ENCODE peak calls at places on chromosomes 16 and 17, in nine cellular contexts. B, G, H, P, I, J, W, X and V are unnamed samples.

GRCh38 chr16:85615014-85615851 is 2.1 kb downstream of the GSE1 start:
- DNase-seq in P (no peak), J (no peak), B (peak; percentile 13), I (peak; percentile 9), G (no peak), X (peak; percentile 72), H (no peak), W (no peak), V (no peak)

GRCh38 chr16:82011199-82011641 is at the start of gene SDR42E1:
- DNase-seq in W (no peak), B (no peak), X (peak; percentile 13), G (peak; percentile 79), H (no peak), P (no peak), J (no peak), I (peak; percentile 54), V (no peak)

GRCh38 chr17:16073845-16074244 is 74.2 kb downstream of the TTC19 start:
- DNase-seq in B (no peak), J (no peak), X (no peak), W (no peak), P (no peak), G (no peak), I (no peak), H (no peak), V (no peak)

GRCh38 chr16:24978370-24978914 is 36.7 kb downstream of the ARHGAP17 start:
- DNase-seq in P (no peak), G (no peak), B (no peak), H (no peak), I (peak; percentile 40), J (no peak), W (no peak), X (no peak), V (no peak)

GRCh38 chr16:3101018-3101840 is 2.1 kb upstream of the ZSCAN10 start:
- DNase-seq in J (peak; percentile 50), X (peak; percentile 90), B (no peak), G (peak; percentile 76), H (peak; percentile 52), I (peak; percentile 33), W (no peak), P (peak; percentile 9), V (peak; percentile 33)

GRCh38 chr16:31113420-31114124 is 3.9 kb upstream of the KAT8 start:
- DNase-seq in J (no peak), B (peak; percentile 71), W (no peak), X (no peak), P (no peak), I (no peak), H (peak; percentile 28), G (no peak), V (peak; percentile 13)

GRCh38 chr16:10565167-10565566 is 15.2 kb downstream of the EMP2 start:
- DNase-seq in X (no peak), B (no peak), H (peak; percentile 59), I (no peak), G (no peak), J (no peak), W (no peak), P (no peak), V (peak; percentile 11)

GRCh38 chr16:80725566-80726162 is 78.7 kb downstream of the CDYL2 start:
- DNase-seq in P (no peak), W (no peak), X (no peak), G (no peak), H (no peak), J (no peak), I (no peak), B (no peak), V (no peak)

GRCh38 chr17:337022-337420 is 15.6 kb downstream of the RPH3AL start:
- DNase-seq in G (no peak), X (no peak), J (no peak), B (no peak), P (no peak), W (no peak), H (no peak), I (no peak), V (no peak)

GRCh38 chr17:17341452-17341851 is 38.3 kb downstream of the NT5M start:
- DNase-seq in B (no peak), G (no peak), J (no peak), I (no peak), H (no peak), W (peak; percentile 49), X (no peak), P (no peak), V (no peak)

GRCh38 chr16:25656639-25657038 is 35.1 kb upstream of the HS3ST4 start:
- DNase-seq in X (no peak), B (no peak), I (no peak), H (no peak), G (no peak), J (no peak), P (no peak), W (no peak), V (no peak)

GRCh38 chr17:39635614-39636176 is 1.2 kb upstream of the STARD3 start:
- DNase-seq in J (no peak), B (no peak), I (no peak), H (no peak), X (no peak), W (no peak), P (no peak), G (no peak), V (no peak)

GRCh38 chr17:19769946-19770652 is 22.0 kb upstream of the ALDH3A1 start:
- DNase-seq in G (no peak), B (no peak), X (no peak), I (no peak), W (no peak), J (peak; percentile 79), H (peak; percentile 65), P (peak; percentile 84), V (peak; percentile 91)

GRCh38 chr17:47694818-47695663 is 1.1 kb downstream of the TBKBP1 start:
- DNase-seq in J (peak; percentile 88), I (peak; percentile 40), G (peak; percentile 81), P (no peak), X (peak; percentile 71), W (peak; percentile 91), B (peak; percentile 73), H (peak; percentile 52), V (peak; percentile 55)

GRCh38 chr17:38703742-38704644 is 1.1 kb upstream of the MLLT6 start:
- DNase-seq in H (no peak), G (peak; percentile 87), J (peak; percentile 44), X (peak; percentile 99), P (no peak), B (peak; percentile 64), I (peak; percentile 48), W (peak; percentile 85), V (peak; percentile 21)

GRCh38 chr17:34163681-34164080 is 91.4 kb upstream of the CCL2 start:
- DNase-seq in X (peak; percentile 79), G (no peak), B (no peak), P (peak; percentile 9), I (no peak), J (peak; percentile 29), W (no peak), H (no peak), V (no peak)

GRCh38 chr16:68985855-68986254 is 119.6 kb upstream of the HAS3 start:
- DNase-seq in W (no peak), I (no peak), X (no peak), J (no peak), G (no peak), H (peak; percentile 51), P (peak; percentile 6), B (no peak), V (no peak)

GRCh38 chr17:74457146-74457819 is 9.2 kb upstream of the CD300A start:
- DNase-seq in J (peak; percentile 80), P (no peak), G (peak; percentile 85), I (peak; percentile 66), X (peak; percentile 89), H (peak; percentile 62), B (no peak), W (peak; percentile 90), V (peak; percentile 44)

GRCh38 chr16:47725188-47725695 is 264.1 kb downstream of the PHKB start:
- DNase-seq in P (no peak), J (no peak), B (no peak), I (no peak), G (no peak), W (no peak), X (no peak), H (no peak), V (no peak)

GRCh38 chr16:12113581-12114375 is 137.2 kb downstream of the SNX29 start:
- DNase-seq in B (no peak), H (no peak), I (no peak), P (peak; percentile 72), G (no peak), W (no peak), X (no peak), J (peak; percentile 91), V (no peak)

GRCh38 chr16:81521141-81521626 is 76.6 kb downstream of the CMIP start:
- DNase-seq in W (no peak), J (no peak), I (peak; percentile 67), B (no peak), P (no peak), G (peak; percentile 90), H (no peak), X (no peak), V (no peak)

GRCh38 chr17:72421128-72422092 is 300.6 kb downstream of the SOX9 start:
- DNase-seq in J (peak; percentile 82), W (no peak), I (no peak), B (no peak), P (peak; percentile 98), G (no peak), H (peak; percentile 99), X (no peak), V (peak; percentile 80)

GRCh38 chr16:85248269-85248668 is 136.0 kb upstream of the CIBAR2 start:
- DNase-seq in B (no peak), P (no peak), X (no peak), J (no peak), W (no peak), G (no peak), I (no peak), H (no peak), V (no peak)

GRCh38 chr17:17840751-17841591 is 4.2 kb upstream of the SREBF1 start:
- DNase-seq in B (no peak), J (no peak), I (no peak), P (no peak), X (peak; percentile 30), H (peak; percentile 48), W (no peak), G (peak; percentile 52), V (peak; percentile 21)

GRCh38 chr17:27873746-27874145 is 19.4 kb downstream of the LYRM9 start:
- DNase-seq in G (no peak), W (no peak), J (no peak), B (no peak), H (no peak), X (no peak), I (no peak), P (no peak), V (no peak)

GRCh38 chr16:8571061-8571596 is 19.2 kb downstream of the TMEM114 start:
- DNase-seq in P (peak; percentile 65), G (no peak), I (no peak), J (peak; percentile 70), W (no peak), X (peak; percentile 68), B (peak; percentile 17), H (peak; percentile 40), V (no peak)

GRCh38 chr17:48901241-48901640 is 7.0 kb upstream of the UBE2Z start:
- DNase-seq in G (no peak), H (no peak), I (no peak), W (no peak), P (no peak), X (no peak), J (no peak), B (no peak), V (no peak)

GRCh38 chr17:54727624-54728023 is 173.0 kb upstream of the TOM1L1 start:
- DNase-seq in H (no peak), X (no peak), I (no peak), J (no peak), G (no peak), B (no peak), P (no peak), W (no peak), V (no peak)

GRCh38 chr17:72542317-72542716 is 421.5 kb downstream of the SOX9 start:
- DNase-seq in G (no peak), W (peak; percentile 57), P (no peak), J (no peak), I (no peak), X (no peak), H (no peak), B (no peak), V (no peak)

GRCh38 chr16:72024862-72025382 is 16.4 kb downstream of the DHODH start:
- DNase-seq in J (no peak), W (no peak), B (no peak), X (no peak), H (no peak), I (no peak), G (no peak), P (no peak), V (no peak)

GRCh38 chr17:83202002-83203000 is 122.9 kb downstream of the METRNL start:
- DNase-seq in J (no peak), I (no peak), X (no peak), G (peak; percentile 60), W (peak; percentile 74), H (no peak), B (no peak), P (no peak), V (no peak)